ENCODE peak calls at places on chromosomes 11 and 22, in six cellular contexts. E is transverse colon, H is H1, O is stomach, X is suprapubic skin, P is uterus. Q is an unnamed sample.

GRCh38 chr11:278001-278951 is at the start of gene NLRP6:
- DNase-seq in E (no peak), H (no peak), O (no peak), X (peak), P (peak), Q (no peak)

GRCh38 chr22:25898707-25899365 is 156.8 kb downstream of the MYO18B start:
- DNase-seq in E (no peak), H (peak), O (no peak), X (no peak), P (no peak), Q (no peak)

GRCh38 chr11:58024601-58025091 is 965 bp downstream of the OR9Q1 start:
- DNase-seq in E (peak), H (no peak), O (peak), X (no peak), P (peak), Q (peak)

GRCh38 chr11:128719556-128719824 is 25.6 kb downstream of the FLI1 start:
- DNase-seq in E (no peak), H (no peak), O (no peak), X (no peak), P (no peak), Q (no peak)

GRCh38 chr11:110897035-110897434 is 184.8 kb upstream of the ARHGAP20 start:
- DNase-seq in E (no peak), H (no peak), O (no peak), X (no peak), P (no peak), Q (no peak)

GRCh38 chr11:48000432-48000831 is 20.1 kb downstream of the PTPRJ start:
- DNase-seq in E (no peak), H (no peak), O (no peak), X (no peak), P (no peak), Q (no peak)

GRCh38 chr22:19064354-19065054 is 57.7 kb downstream of the DGCR2 start:
- DNase-seq in E (no peak), H (no peak), O (no peak), X (peak), P (no peak), Q (no peak)

GRCh38 chr11:62666259-62666926 is 1.3 kb downstream of the CSKMT start:
- DNase-seq in E (no peak), H (no peak), O (no peak), X (no peak), P (no peak), Q (no peak)

GRCh38 chr22:43007519-43008102 is 7.3 kb downstream of the PACSIN2 start:
- DNase-seq in E (peak), H (no peak), O (peak), X (no peak), P (no peak), Q (no peak)

GRCh38 chr11:130069684-130070108 is at the start of gene APLP2:
- DNase-seq in E (peak), H (peak), O (peak), X (peak), P (peak), Q (peak)

GRCh38 chr11:83583953-83584352 is 297.8 kb upstream of the CCDC90B start:
- DNase-seq in E (no peak), H (no peak), O (no peak), X (no peak), P (no peak), Q (no peak)

GRCh38 chr11:118277312-118277711 is 13.2 kb upstream of the MPZL2 start:
- DNase-seq in E (no peak), H (no peak), O (peak), X (no peak), P (peak), Q (no peak)

GRCh38 chr22:20577549-20577975 is 70.2 kb downstream of the MED15 start:
- DNase-seq in E (no peak), H (no peak), O (no peak), X (peak), P (no peak), Q (peak)

GRCh38 chr11:114091791-114092397 is 32.4 kb downstream of the ZBTB16 start:
- DNase-seq in E (no peak), H (no peak), O (no peak), X (no peak), P (no peak), Q (peak)

GRCh38 chr11:119195680-119196079 is 10.4 kb downstream of the NHERF4 start:
- DNase-seq in E (peak), H (peak), O (peak), X (no peak), P (no peak), Q (no peak)

GRCh38 chr11:125950696-125951645 is 5.1 kb downstream of the VSIG10L2 start:
- DNase-seq in E (peak), H (no peak), O (no peak), X (no peak), P (peak), Q (peak)

GRCh38 chr11:123642435-123642834 is 12.0 kb downstream of the SCN3B start:
- DNase-seq in E (no peak), H (no peak), O (no peak), X (no peak), P (no peak), Q (no peak)

GRCh38 chr11:74956387-74956786 is 7.3 kb downstream of the SPCS2 start:
- DNase-seq in E (no peak), H (no peak), O (no peak), X (no peak), P (no peak), Q (no peak)

GRCh38 chr22:39452740-39453040 is 4.1 kb upstream of the MGAT3 start:
- DNase-seq in E (no peak), H (no peak), O (peak), X (no peak), P (no peak), Q (no peak)

GRCh38 chr11:68803766-68804165 is 38.0 kb downstream of the CPT1A start:
- DNase-seq in E (no peak), H (no peak), O (no peak), X (no peak), P (no peak), Q (no peak)

GRCh38 chr11:5452712-5453111 is 3.6 kb downstream of the OR51I2 start:
- DNase-seq in E (no peak), H (no peak), O (no peak), X (no peak), P (no peak), Q (no peak)

DNA sequence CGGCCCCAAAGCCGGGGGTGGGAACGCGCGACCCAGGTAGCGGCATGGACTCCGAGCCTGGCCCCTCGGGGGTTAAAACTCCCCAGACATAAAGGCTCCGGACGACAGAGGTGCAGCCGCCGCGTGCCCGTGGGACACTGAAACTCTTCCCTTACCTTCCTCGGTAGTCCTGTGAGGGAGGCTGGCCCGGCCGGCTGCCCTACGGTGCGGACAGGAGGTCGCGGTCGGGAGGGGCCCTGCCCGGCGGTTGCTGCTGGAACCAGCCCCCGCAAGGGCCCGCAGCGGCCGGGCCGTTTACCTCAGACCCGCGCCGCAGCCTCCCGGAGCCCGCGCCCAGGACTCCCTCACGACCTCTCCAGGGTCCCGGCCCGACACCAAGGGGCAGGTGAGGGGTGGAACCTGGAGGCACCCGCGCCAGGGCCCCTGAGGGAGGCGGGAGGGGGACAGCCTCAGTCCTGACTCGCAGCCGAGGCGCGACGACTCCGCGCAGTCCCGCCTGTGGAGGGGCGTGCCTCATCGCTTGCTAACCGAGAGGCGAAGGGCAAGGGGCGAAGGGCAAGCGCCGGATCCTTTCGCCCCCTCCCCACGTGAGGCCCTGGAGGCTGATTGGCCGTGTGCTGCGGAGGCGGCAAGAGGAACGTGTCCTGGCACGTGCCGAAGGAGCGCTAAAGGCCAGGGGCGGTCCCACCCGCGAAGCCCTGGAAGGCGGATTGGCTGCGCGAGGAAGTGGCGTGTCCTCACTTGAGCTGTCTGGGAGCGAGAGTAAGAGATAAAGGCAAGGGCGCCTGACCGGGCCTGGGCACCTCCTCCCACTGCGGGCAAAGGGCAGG is at the start of gene UPB1:
- DNase-seq in E (no peak), H (no peak), O (no peak), X (no peak), P (no peak), Q (no peak)
- TF ChIP-seq POLR2A in E (no peak), H (no peak), O (no peak), X (no peak), P (no peak), Q (no peak)

GRCh38 chr11:2542406-2542805 is 97.6 kb downstream of the KCNQ1 start:
- DNase-seq in E (peak), H (no peak), O (no peak), X (no peak), P (no peak), Q (no peak)
- H3K4me3 ChIP-seq in E (no peak), H (no peak), O (no peak), X (no peak), P (no peak), Q (no peak)

GRCh38 chr11:108733479-108734116 is 68.7 kb downstream of the DDX10 start:
- DNase-seq in E (no peak), H (no peak), O (no peak), X (no peak), P (no peak), Q (no peak)
- TF ChIP-seq POLR2A in E (no peak), H (no peak), O (no peak), X (no peak), P (no peak), Q (no peak)

DNA sequence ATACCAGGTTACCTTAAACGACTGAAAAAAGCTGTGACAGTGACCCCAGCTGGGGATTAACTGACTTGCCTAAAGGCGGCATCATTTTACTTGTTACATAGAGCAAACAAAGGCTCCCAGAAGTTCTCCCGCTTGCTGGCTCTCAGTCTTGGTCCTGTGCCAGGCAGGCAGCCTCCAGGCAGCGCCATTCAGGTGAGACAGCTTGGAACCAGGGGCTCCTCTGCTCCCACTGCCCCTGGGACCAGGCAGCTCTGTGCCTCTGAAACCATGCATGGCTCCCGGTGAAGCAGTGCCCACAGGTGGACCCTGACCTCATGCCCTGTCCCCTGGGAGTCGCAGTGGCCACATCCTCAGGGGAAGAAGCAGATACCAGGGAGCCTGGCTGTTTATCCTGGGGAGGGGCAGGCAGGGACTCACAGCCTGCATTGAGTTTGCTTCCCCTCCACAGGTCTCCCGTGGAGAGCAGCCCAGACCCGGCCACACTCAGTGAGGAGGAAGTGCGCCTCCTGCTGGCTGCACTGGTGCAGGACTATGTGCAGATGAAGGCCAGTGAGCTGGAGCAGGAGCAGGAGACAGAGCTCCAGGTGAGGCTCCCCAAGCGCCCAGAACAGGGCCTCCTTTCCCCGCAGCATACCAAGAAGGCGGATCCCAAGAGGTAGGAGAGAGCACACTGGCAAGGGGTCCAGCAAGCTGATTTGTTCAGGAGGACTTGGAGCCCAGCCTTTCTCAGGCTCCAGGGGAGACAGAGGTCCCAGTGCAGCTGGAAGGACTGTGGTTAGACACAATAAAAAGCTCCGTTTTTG is 15.6 kb upstream of the CYP2R1 start:
- DNase-seq in E (peak), H (no peak), O (peak), X (peak), P (peak), Q (peak)
- H3K4me3 ChIP-seq in E (no peak), H (no peak), O (no peak), X (no peak), P (no peak), Q (no peak)